ENCODE peak calls at places on chromosomes 12 and 14, in six cellular contexts. V is effector CD4-positive, alpha-beta T cell; P is SHP77 treated with DMSO at 0.1 percent for 48 hours; D is HFF-Myc; X is foreskin keratinocyte; E is AG09319. I is an unnamed sample.

GRCh38 chr12:132489078-132489601 is 811 bp upstream of the FBRSL1 start:
- DNase-seq in X (no peak), D (no peak), P (no peak), V (peak), E (no peak), I (peak)

GRCh38 chr14:21882226-21882625 is 208.6 kb upstream of the OR4E1 start:
- DNase-seq in P (no peak), E (no peak), V (no peak), X (no peak), D (no peak), I (no peak)

GRCh38 chr14:55583942-55584468 is 4.0 kb downstream of the KTN1 start:
- DNase-seq in V (no peak), X (no peak), P (no peak), D (no peak), E (no peak), I (no peak)

GRCh38 chr12:49624919-49625577 is 1.7 kb downstream of the PRPF40B start:
- DNase-seq in V (no peak), E (no peak), X (peak), P (no peak), D (peak), I (peak)

GRCh38 chr12:76891609-76892008 is 12.8 kb upstream of the CSRP2 start:
- DNase-seq in P (no peak), V (no peak), E (no peak), X (no peak), D (no peak), I (no peak)

GRCh38 chr12:53381739-53382630 is 2.0 kb downstream of the SP1 start:
- DNase-seq in X (peak), P (no peak), E (peak), V (peak), D (no peak), I (peak)

GRCh38 chr14:103512701-103513611 is 9.7 kb downstream of the CKB start:
- DNase-seq in V (no peak), X (peak), E (peak), D (no peak), P (no peak), I (no peak)

GRCh38 chr14:98114122-98114895 is 1157.7 kb downstream of the BCL11B start:
- DNase-seq in D (no peak), V (no peak), E (no peak), P (no peak), X (no peak), I (no peak)

GRCh38 chr12:88639361-88639760 is 59.1 kb upstream of the KITLG start:
- DNase-seq in X (no peak), D (no peak), V (no peak), P (no peak), E (no peak), I (no peak)

GRCh38 chr12:121916719-121917118 is 1.7 kb upstream of the CFAP251 start:
- DNase-seq in D (no peak), P (no peak), E (no peak), V (no peak), X (no peak), I (peak)

GRCh38 chr12:54017845-54018607 is 9.2 kb downstream of the HOXC8 start:
- DNase-seq in X (peak), E (no peak), D (no peak), V (peak), P (peak), I (peak)

GRCh38 chr12:41897593-41897992 is 247.1 kb downstream of the GXYLT1 start:
- DNase-seq in D (no peak), E (no peak), P (no peak), X (no peak), V (no peak), I (no peak)

GRCh38 chr12:4956968-4957367 is 47.3 kb downstream of the KCNA1 start:
- DNase-seq in D (no peak), P (no peak), E (no peak), V (no peak), X (no peak), I (no peak)

GRCh38 chr12:127294651-127295205 is 972.2 kb upstream of the TMEM132C start:
- DNase-seq in V (no peak), X (no peak), E (no peak), D (no peak), P (no peak), I (no peak)

GRCh38 chr12:128813883-128814282 is 9.9 kb downstream of the SLC15A4 start:
- DNase-seq in X (no peak), E (no peak), D (no peak), V (no peak), P (no peak), I (no peak)

GRCh38 chr12:116928504-116928903 is 17.8 kb downstream of the FBXW8 start:
- DNase-seq in P (no peak), X (no peak), E (no peak), V (no peak), D (no peak), I (no peak)

GRCh38 chr14:75646762-75647161 is 13.9 kb downstream of the ERG28 start:
- DNase-seq in E (no peak), X (no peak), V (no peak), D (no peak), P (no peak), I (no peak)

GRCh38 chr14:49634547-49635334 is at the start of gene DNAAF2:
- DNase-seq in P (peak), V (peak), D (peak), X (peak), E (peak), I (peak)

GRCh38 chr12:96246926-96247566 is 52.9 kb downstream of the ELK3 start:
- DNase-seq in E (no peak), P (no peak), X (no peak), V (no peak), D (no peak), I (no peak)

GRCh38 chr14:105021656-105022275 is 883 bp upstream of the CDCA4 start:
- DNase-seq in X (no peak), E (no peak), P (no peak), D (no peak), V (peak), I (peak)

GRCh38 chr14:63454436-63454835 is 88.7 kb downstream of the PPP2R5E start:
- DNase-seq in X (no peak), E (no peak), D (no peak), V (no peak), P (no peak), I (no peak)

GRCh38 chr12:62684586-62685295 is 218.1 kb downstream of the MON2 start:
- DNase-seq in X (no peak), D (no peak), E (peak), V (no peak), P (no peak), I (no peak)

GRCh38 chr12:117641885-117642284 is 280.5 kb upstream of the NOS1 start:
- DNase-seq in D (no peak), X (no peak), V (no peak), P (no peak), E (no peak), I (no peak)

GRCh38 chr14:54278087-54278486 is 118.7 kb upstream of the CDKN3 start:
- DNase-seq in E (no peak), P (no peak), X (no peak), V (no peak), D (no peak), I (no peak)

GRCh38 chr14:50920482-50921225 is 23.6 kb downstream of the PYGL start:
- DNase-seq in D (peak), V (no peak), P (peak), X (no peak), E (peak), I (no peak)

GRCh38 chr14:64758711-64759554 is 54.7 kb downstream of the PLEKHG3 start:
- DNase-seq in E (peak), V (no peak), X (peak), P (peak), D (no peak), I (peak)

GRCh38 chr12:124767075-124767821 is 96.4 kb downstream of the SCARB1 start:
- DNase-seq in V (peak), D (peak), E (no peak), X (no peak), P (peak), I (peak)

GRCh38 chr14:100325231-100325632 is 2.1 kb downstream of the SLC25A47 start:
- DNase-seq in P (no peak), D (no peak), X (no peak), V (no peak), E (no peak), I (no peak)